ENCODE peak calls at places on chromosomes 3 and 15, in eight cellular contexts. X is breast epithelium, I is H7, K is GM23338, D is RWPE2, G is left lung, T is PC-3, V is sigmoid colon. R is an unnamed sample.

GRCh38 chr3:78872195-78872594 is 895.6 kb downstream of the ROBO1 start:
- DNase-seq in G (no peak), D (no peak), I (no peak), V (no peak), X (no peak), T (no peak), K (no peak), R (no peak)

GRCh38 chr3:53218136-53218535 is 37.7 kb downstream of the TKT start:
- DNase-seq in X (no peak), T (no peak), V (no peak), K (no peak), G (no peak), D (no peak), I (no peak), R (no peak)

GRCh38 chr15:35932541-35932940 is 386.6 kb upstream of the DPH6 start:
- DNase-seq in I (no peak), T (no peak), K (no peak), V (no peak), G (no peak), X (no peak), D (no peak), R (peak; percentile 1)

GRCh38 chr3:191303596-191303995 is 25.6 kb upstream of the CCDC50 start:
- DNase-seq in K (no peak), V (no peak), T (no peak), I (no peak), X (no peak), D (no peak), G (no peak), R (no peak)

GRCh38 chr3:194123735-194124134 is 12.2 kb upstream of the HES1 start:
- DNase-seq in T (peak; percentile 42), K (no peak), G (no peak), V (no peak), I (no peak), D (no peak), X (no peak), R (no peak)

GRCh38 chr15:93515256-93516044 is 426.4 kb upstream of the RGMA start:
- DNase-seq in X (no peak), D (no peak), G (no peak), I (no peak), T (no peak), V (peak; percentile 79), K (no peak), R (no peak)

GRCh38 chr3:79016587-79017380 is 751.0 kb downstream of the ROBO1 start:
- DNase-seq in I (no peak), G (no peak), D (no peak), K (no peak), V (no peak), X (no peak), T (peak; percentile 66), R (no peak)

GRCh38 chr15:80059786-80060489 is 462 bp downstream of the ZFAND6 start:
- DNase-seq in K (peak; percentile 83), G (peak; percentile 93), D (peak; percentile 78), X (peak; percentile 27), T (peak; percentile 51), V (peak; percentile 68), I (peak; percentile 92), R (no peak)

GRCh38 chr15:74786659-74787165 is 4.8 kb downstream of the CSK start:
- DNase-seq in V (peak; percentile 63), D (peak; percentile 64), K (no peak), G (peak; percentile 70), X (no peak), I (no peak), T (no peak), R (no peak)

GRCh38 chr15:74788716-74789151 is 6.9 kb downstream of the CSK start:
- DNase-seq in T (no peak), V (no peak), I (peak; percentile 73), D (peak; percentile 53), X (no peak), K (peak; percentile 60), G (peak; percentile 79), R (no peak)

GRCh38 chr15:74789171-74789627 is 7.3 kb downstream of the CSK start:
- DNase-seq in T (peak; percentile 41), D (peak; percentile 74), K (no peak), V (peak; percentile 61), I (no peak), G (peak; percentile 70), X (no peak), R (no peak)

GRCh38 chr15:74787251-74788041 is 5.6 kb downstream of the CSK start:
- DNase-seq in D (peak; percentile 77), I (peak; percentile 92), T (no peak), V (peak; percentile 83), G (peak; percentile 91), K (peak; percentile 90), X (peak; percentile 62), R (peak; percentile 80)

DNA sequence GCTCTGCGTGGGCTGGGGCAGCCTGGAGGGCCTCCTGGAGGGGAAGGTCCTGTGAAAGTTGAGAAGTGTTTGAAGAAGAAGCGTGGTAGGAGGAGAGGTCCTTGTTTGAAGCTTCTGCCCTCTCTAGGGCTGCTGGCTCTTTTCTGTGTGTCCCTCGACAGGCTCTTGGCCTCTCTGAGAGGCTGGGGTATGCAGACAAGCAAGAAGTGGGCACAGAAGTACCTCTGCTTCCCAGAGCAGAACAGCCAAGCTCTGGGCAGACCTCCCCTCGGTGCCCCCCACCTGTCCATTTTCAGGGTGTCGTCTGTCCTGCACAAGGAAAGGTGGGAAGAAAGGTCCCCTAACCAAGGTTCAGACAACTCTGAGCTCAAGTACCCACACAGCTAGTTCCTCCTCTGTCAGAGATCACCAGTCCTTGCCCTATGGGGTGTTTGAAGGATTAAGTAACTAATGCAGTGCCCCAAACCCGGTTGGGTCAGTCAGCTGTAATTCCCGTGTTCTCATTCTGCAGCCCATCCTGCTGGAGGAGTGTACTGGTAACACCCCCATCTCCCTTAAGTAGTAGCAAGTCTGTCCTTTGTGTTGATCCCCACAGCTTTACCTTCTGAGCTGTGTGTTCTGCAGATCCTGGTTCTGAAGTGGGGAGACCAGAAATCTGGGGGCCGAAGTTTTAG is 6.3 kb downstream of the CSK start:
- DNase-seq in K (no peak), V (no peak), D (no peak), T (no peak), G (peak; percentile 7), I (no peak), X (no peak), R (no peak)
- H3K4me3 ChIP-seq in K (no peak overlapping the region), V (no peak overlapping the region), D (no peak overlapping the region), T (no peak overlapping the region), G (no peak overlapping the region), I (no peak overlapping the region), X (no peak overlapping the region), R (no peak overlapping the region)

GRCh38 chr3:126264952-126265351 is 84.6 kb upstream of the ALDH1L1 start:
- DNase-seq in K (peak; percentile 51), I (peak; percentile 41), G (no peak), V (no peak), D (no peak), X (no peak), T (no peak), R (no peak)

GRCh38 chr3:126266291-126266840 is 86.0 kb upstream of the ALDH1L1 start:
- DNase-seq in V (peak; percentile 91), I (peak; percentile 78), T (no peak), D (no peak), K (peak; percentile 63), X (peak; percentile 66), G (peak; percentile 84), R (peak; percentile 10)

GRCh38 chr3:126263971-126264370 is 83.6 kb upstream of the ALDH1L1 start:
- DNase-seq in T (no peak), I (no peak), V (no peak), X (no peak), K (no peak), G (no peak), D (no peak), R (no peak)

GRCh38 chr3:126263539-126263938 is 83.2 kb upstream of the ALDH1L1 start:
- DNase-seq in T (no peak), K (no peak), D (no peak), I (no peak), G (no peak), X (no peak), V (no peak), R (no peak)

DNA sequence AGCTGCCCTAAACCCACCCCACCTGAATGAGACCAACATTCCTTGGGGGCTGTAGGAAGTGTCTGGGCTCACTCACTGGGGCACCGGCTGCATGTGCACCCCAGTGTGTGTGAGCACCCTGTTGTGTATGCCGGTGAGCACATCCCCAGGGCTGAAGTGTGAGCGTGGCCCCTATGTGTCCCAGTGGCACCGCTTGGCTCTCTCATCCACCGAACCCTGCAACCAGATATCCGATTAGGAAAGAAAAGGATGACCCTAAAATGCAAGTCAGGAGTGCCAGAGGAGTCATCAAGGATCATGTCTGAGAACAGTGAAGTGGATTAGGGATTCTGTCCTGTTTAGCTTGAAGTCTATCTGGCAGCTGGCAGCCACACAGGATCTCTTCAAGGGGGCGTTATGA is 84.0 kb upstream of the ALDH1L1 start:
- DNase-seq in I (no peak), T (no peak), K (no peak), V (no peak), G (no peak), X (no peak), D (no peak), R (no peak)
- H3K4me3 ChIP-seq in I (no peak overlapping the region), T (no peak overlapping the region), K (no peak overlapping the region), V (no peak overlapping the region), G (no peak overlapping the region), X (no peak overlapping the region), D (no peak overlapping the region), R (no peak overlapping the region)

GRCh38 chr3:67458406-67458805 is 196.0 kb downstream of the SUCLG2 start:
- DNase-seq in I (no peak), K (no peak), V (no peak), T (peak; percentile 57), X (no peak), D (no peak), G (no peak), R (peak; percentile 49)

GRCh38 chr3:67461667-67462142 is 192.7 kb downstream of the SUCLG2 start:
- DNase-seq in G (no peak), T (peak; percentile 12), I (no peak), K (no peak), X (no peak), D (no peak), V (no peak), R (peak; percentile 59)

GRCh38 chr3:67460841-67461240 is 193.6 kb downstream of the SUCLG2 start:
- DNase-seq in X (no peak), D (no peak), T (no peak), G (no peak), V (no peak), K (no peak), I (no peak), R (no peak)

GRCh38 chr3:67459796-67460195 is 194.6 kb downstream of the SUCLG2 start:
- DNase-seq in G (no peak), I (no peak), V (no peak), K (no peak), T (no peak), D (no peak), X (no peak), R (no peak)

GRCh38 chr3:67459131-67459530 is 195.3 kb downstream of the SUCLG2 start:
- DNase-seq in G (no peak), K (no peak), I (no peak), X (no peak), T (no peak), D (no peak), V (no peak), R (peak; percentile 10)
- H3K4me3 ChIP-seq in G (no peak overlapping the region), K (no peak overlapping the region), I (no peak overlapping the region), X (no peak overlapping the region), T (no peak overlapping the region), D (no peak overlapping the region), V (no peak overlapping the region), R (no peak overlapping the region)

GRCh38 chr15:85404922-85405293 is 24.5 kb downstream of the AKAP13 start:
- DNase-seq in I (no peak), V (no peak), X (no peak), T (peak; percentile 42), D (no peak), G (no peak), K (no peak), R (peak; percentile 73)

GRCh38 chr15:85405467-85405866 is 25.1 kb downstream of the AKAP13 start:
- DNase-seq in D (no peak), X (no peak), K (no peak), V (no peak), T (no peak), I (no peak), G (no peak), R (no peak)

GRCh38 chr15:85406916-85407315 is 26.5 kb downstream of the AKAP13 start:
- DNase-seq in I (no peak), D (no peak), X (no peak), K (no peak), V (no peak), T (no peak), G (no peak), R (peak; percentile 64)

GRCh38 chr15:85408270-85408746 is 27.9 kb downstream of the AKAP13 start:
- DNase-seq in G (no peak), K (no peak), X (no peak), V (no peak), D (no peak), T (no peak), I (no peak), R (no peak)

DNA sequence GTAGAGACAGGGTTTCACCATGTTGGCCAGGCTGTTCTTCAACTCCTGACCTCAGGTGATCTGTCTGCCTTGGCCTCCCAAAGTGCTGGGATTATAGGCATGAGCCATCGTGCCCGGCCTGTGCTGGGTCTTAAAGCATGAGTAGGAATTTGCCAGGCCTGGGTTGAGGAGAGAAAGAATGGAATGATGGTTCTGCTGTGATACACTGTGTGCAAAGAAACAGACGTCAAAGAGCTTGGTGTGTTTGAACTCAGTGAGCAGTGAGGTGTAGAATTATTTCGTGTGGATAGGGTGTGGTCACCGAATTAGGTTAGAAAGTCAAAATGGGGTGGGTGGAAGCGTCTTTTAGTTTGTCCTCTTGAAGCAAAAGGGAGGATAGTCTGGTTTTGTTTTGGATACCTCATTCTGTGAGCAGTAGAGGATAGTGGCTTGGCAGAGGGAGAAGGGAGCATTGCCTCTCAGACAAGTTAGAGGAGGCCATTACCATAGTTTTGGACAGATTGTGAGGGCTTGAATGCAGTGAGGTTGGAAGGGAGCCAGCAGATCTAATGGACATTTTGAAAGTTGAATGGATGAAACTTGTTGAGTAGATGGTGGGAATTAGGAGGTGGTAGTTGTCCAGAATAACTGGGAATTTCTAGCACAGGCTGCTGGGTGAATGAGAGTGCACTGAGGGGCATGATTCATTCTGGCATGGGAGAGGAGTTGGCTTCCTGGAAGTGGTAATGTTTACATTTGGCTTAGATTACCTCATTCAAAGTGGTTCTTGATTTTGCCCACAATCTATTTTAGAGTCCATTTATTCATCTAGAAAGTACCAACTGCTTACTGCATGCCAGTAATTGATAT is 27.2 kb downstream of the AKAP13 start:
- DNase-seq in G (no peak), T (peak; percentile 79), D (peak; percentile 71), K (no peak), I (no peak), X (no peak), V (no peak), R (peak; percentile 89)
- H3K4me3 ChIP-seq in G (no peak overlapping the region), T (no peak overlapping the region), D (no peak overlapping the region), K (no peak overlapping the region), I (no peak overlapping the region), X (no peak overlapping the region), V (no peak overlapping the region), R (no peak overlapping the region)